ENCODE peak calls at places on chromosomes 7 and 10, in six cellular contexts. V, B, Y, W, L and X are unnamed samples.

GRCh38 chr7:157488966-157489365 is 152.2 kb downstream of the DNAJB6 start:
- DNase-seq in V (no peak), B (no peak), Y (no peak), W (no peak), L (peak; percentile 15), X (no peak)

GRCh38 chr7:106217089-106217542 is 67.7 kb downstream of the NAMPT start:
- DNase-seq in V (peak; percentile 98), B (peak; percentile 87), Y (no peak), W (no peak), L (peak; percentile 94), X (no peak)

GRCh38 chr10:11215468-11215867 is 197.8 kb downstream of the CELF2 start:
- DNase-seq in V (no peak), B (no peak), Y (no peak), W (no peak), L (no peak), X (no peak)

GRCh38 chr10:43210556-43210955 is 56.3 kb downstream of the RASGEF1A start:
- DNase-seq in V (no peak), B (no peak), Y (no peak), W (no peak), L (peak; percentile 84), X (no peak)

GRCh38 chr7:155358948-155359712 is 61.5 kb downstream of the INSIG1 start:
- DNase-seq in V (no peak), B (no peak), Y (no peak), W (no peak), L (no peak), X (no peak)

GRCh38 chr7:47470567-47471357 is 111.1 kb downstream of the TNS3 start:
- DNase-seq in V (no peak), B (no peak), Y (no peak), W (peak; percentile 70), L (no peak), X (peak; percentile 88)

GRCh38 chr10:27709304-27709703 is 36.3 kb downstream of the MKX start:
- DNase-seq in V (no peak), B (no peak), Y (no peak), W (no peak), L (no peak), X (no peak)

GRCh38 chr10:23523251-23523650 is 84.4 kb downstream of the OTUD1 start:
- DNase-seq in V (no peak), B (no peak), Y (no peak), W (no peak), L (no peak), X (no peak)

GRCh38 chr10:6204341-6205191 is 1.8 kb downstream of the PFKFB3 start:
- DNase-seq in V (peak; percentile 79), B (peak; percentile 82), Y (peak; percentile 54), W (peak; percentile 88), L (no peak), X (no peak)

GRCh38 chr7:7970620-7971307 is 2.2 kb downstream of the GLCCI1 start:
- DNase-seq in V (no peak), B (no peak), Y (peak; percentile 46), W (peak; percentile 7), L (no peak), X (no peak)

GRCh38 chr10:62638062-62638477 is 166.4 kb upstream of the ADO start:
- DNase-seq in V (peak; percentile 81), B (no peak), Y (no peak), W (no peak), L (no peak), X (no peak)

GRCh38 chr10:104069610-104070009 is 16.1 kb downstream of the COL17A1 start:
- DNase-seq in V (no peak), B (no peak), Y (no peak), W (no peak), L (no peak), X (no peak)

GRCh38 chr10:104066945-104067344 is 18.7 kb downstream of the COL17A1 start:
- DNase-seq in V (no peak), B (no peak), Y (no peak), W (peak; percentile 43), L (no peak), X (no peak)

GRCh38 chr10:104072786-104073185 is 12.9 kb downstream of the COL17A1 start:
- DNase-seq in V (no peak), B (no peak), Y (no peak), W (no peak), L (no peak), X (no peak)

GRCh38 chr10:104065748-104066147 is 19.9 kb downstream of the COL17A1 start:
- DNase-seq in V (no peak), B (no peak), Y (no peak), W (no peak), L (no peak), X (no peak)

DNA sequence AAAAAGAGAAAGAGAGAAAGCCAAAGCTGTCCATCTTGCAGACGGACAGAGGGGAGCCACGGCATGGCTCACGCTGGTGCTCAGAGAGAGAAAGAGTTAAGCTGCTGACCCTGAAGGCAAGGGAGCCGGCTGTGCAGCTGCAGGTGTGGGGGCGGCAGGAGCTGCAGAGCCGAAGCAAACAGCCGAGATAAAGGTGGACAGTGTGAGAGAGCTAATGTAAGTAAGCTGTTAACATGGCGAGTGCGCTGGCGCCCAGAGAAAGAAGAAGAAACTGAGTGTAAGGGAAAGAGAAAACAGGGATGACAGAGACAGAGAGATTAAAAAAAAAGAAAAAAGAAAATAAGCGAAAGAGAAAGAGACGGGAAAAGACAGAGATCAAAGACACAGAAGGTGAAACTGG is 18.2 kb downstream of the COL17A1 start:
- DNase-seq in V (no peak), B (no peak), Y (no peak), W (peak; percentile 74), L (no peak), X (no peak)
- H3K4me3 ChIP-seq in V (no peak overlapping the region), B (no peak overlapping the region), Y (no peak overlapping the region), W (peak overlapping the region; percentile 33), L (no peak overlapping the region), X (no peak overlapping the region)

GRCh38 chr7:32495298-32496051 is at the start of gene AVL9:
- DNase-seq in V (peak; percentile 98), B (peak; percentile 96), Y (peak; percentile 100), W (peak; percentile 98), L (peak; percentile 99), X (peak; percentile 77)

GRCh38 chr7:32496052-32496813 is 944 bp downstream of the AVL9 start:
- DNase-seq in V (peak; percentile 7), B (no peak), Y (peak; percentile 44), W (no peak), L (no peak), X (no peak)

GRCh38 chr7:32501522-32501921 is 6.2 kb downstream of the AVL9 start:
- DNase-seq in V (peak; percentile 45), B (peak; percentile 53), Y (no peak), W (no peak), L (no peak), X (no peak)

GRCh38 chr7:32502656-32503189 is 7.4 kb downstream of the AVL9 start:
- DNase-seq in V (no peak), B (no peak), Y (no peak), W (no peak), L (no peak), X (no peak)

DNA sequence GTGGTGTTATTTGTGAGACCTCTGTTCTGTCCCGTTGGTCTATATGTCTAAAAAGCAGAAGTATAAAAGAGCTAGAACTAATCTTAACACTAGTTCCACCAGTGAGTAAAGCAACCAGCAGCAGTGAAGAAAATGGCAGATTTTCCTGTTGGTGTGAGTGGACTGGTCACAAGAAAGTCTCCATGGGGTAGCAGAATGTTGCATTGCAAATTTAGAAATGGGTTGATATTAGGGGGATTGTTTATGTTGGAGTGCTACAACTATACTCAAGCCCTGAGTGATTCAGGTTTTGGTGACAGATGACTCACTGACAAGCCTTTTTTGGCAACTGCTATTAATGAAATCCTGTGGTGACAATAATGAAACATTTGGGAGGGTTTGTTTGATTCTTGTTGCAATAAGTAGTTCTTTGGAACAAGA is 5.6 kb downstream of the AVL9 start:
- DNase-seq in V (peak; percentile 55), B (peak; percentile 66), Y (no peak), W (no peak), L (no peak), X (no peak)
- H3K4me3 ChIP-seq in V (no peak overlapping the region), B (no peak overlapping the region), Y (no peak overlapping the region), W (no peak overlapping the region), L (no peak overlapping the region), X (no peak overlapping the region)

DNA sequence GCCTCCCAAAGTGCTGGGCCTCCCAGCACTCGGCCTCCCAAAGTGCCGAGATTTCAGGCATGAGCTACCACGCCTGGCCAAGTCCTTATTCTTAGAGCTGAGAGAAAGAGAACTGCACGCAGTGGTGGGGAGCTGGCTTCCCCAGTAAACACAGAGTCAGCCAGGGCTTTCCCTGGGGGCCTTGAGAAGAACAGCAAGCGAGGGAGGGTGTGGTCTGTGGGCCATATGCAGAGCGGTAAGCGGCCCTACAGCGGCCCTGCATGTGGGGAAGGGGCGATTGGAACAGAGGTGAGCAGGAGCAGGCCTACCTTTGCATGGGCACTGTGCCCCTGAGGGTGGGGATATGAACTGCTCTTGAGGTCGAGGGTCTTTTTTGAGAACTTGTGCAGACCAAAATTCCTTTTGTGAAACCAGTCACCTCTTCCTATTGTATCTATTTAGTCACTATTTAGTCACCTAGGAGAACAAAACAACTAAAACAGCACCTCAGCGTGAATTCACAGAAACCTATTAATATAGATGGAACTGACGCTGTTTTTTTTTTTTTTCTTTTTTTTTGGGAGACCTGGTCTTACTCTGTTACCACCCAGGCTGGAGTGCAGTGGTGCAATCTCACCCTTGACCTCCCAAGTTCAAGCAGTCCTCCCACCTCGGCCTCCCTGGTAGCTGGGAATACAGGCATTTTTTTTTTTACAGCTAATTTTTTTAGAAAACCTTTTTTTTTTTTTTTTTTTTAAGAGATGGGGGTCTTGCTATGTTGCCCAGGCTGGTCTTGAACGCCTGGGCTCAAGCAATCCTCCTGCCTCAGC is 36.9 kb upstream of the SH2D4B start:
- DNase-seq in V (peak; percentile 69), B (no peak), Y (no peak), W (no peak), L (peak; percentile 90), X (no peak)
- H3K4me3 ChIP-seq in V (no peak overlapping the region), B (no peak overlapping the region), Y (no peak overlapping the region), W (no peak overlapping the region), L (no peak overlapping the region), X (no peak overlapping the region)

GRCh38 chr10:123158682-123159081 is 4.5 kb downstream of the BUB3 start:
- DNase-seq in V (no peak), B (no peak), Y (no peak), W (no peak), L (no peak), X (no peak)

GRCh38 chr10:123156091-123156490 is 1.9 kb downstream of the BUB3 start:
- DNase-seq in V (peak; percentile 62), B (peak; percentile 37), Y (no peak), W (no peak), L (no peak), X (no peak)

GRCh38 chr10:123154943-123155505 is 822 bp downstream of the BUB3 start:
- DNase-seq in V (peak; percentile 50), B (peak; percentile 29), Y (no peak), W (no peak), L (no peak), X (no peak)

GRCh38 chr10:123154092-123154942 is at the start of gene BUB3:
- DNase-seq in V (peak; percentile 99), B (peak; percentile 99), Y (peak; percentile 97), W (peak; percentile 100), L (peak; percentile 99), X (peak; percentile 97)

DNA sequence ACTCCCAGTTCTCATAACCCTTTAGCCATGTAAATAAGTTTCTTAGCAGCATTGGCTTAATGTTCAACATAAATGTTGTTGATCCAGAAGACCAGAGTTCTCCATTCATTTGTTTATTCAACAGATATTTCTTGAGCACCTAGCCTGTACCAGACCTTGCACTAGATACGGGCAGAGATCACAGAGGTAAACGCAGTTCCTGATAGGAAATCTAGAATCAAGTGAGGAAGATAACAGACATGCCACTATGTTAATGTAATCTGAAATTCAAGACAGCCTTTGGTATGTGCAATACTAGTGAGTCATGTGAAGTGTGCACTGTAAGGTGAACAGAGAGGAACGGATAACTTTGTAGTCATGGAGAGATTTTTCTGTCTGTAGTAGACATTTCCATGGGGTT is 3.0 kb downstream of the BUB3 start:
- DNase-seq in V (no peak), B (no peak), Y (no peak), W (no peak), L (no peak), X (no peak)
- H3K4me3 ChIP-seq in V (no peak overlapping the region), B (no peak overlapping the region), Y (no peak overlapping the region), W (no peak overlapping the region), L (no peak overlapping the region), X (no peak overlapping the region)